ENCODE peak calls at places on chromosomes 5 and 9, in nine cellular contexts. One of them, this sample, is unnamed.

GRCh38 chr9:13970018-13970417 is 343.9 kb downstream of the NFIB start:
- DNase-seq in suprapubic skin: no peak
- DNase-seq in GM12878: no peak
- DNase-seq in GM12891: no peak
- DNase-seq in transverse colon: no peak
- DNase-seq in breast epithelium: no peak
- DNase-seq in sigmoid colon: no peak
- DNase-seq in K562: no peak
- DNase-seq in spleen: no peak
- DNase-seq in this sample: no peak

GRCh38 chr5:105943119-105943518 is 1727.6 kb downstream of the EFNA5 start:
- DNase-seq in sigmoid colon: no peak
- DNase-seq in spleen: no peak
- DNase-seq in GM12878: no peak
- DNase-seq in transverse colon: no peak
- DNase-seq in K562: no peak
- DNase-seq in suprapubic skin: no peak
- DNase-seq in breast epithelium: no peak
- DNase-seq in GM12891: no peak
- DNase-seq in this sample: no peak

GRCh38 chr9:138100711-138101349 is 223.2 kb downstream of the CACNA1B start:
- DNase-seq in spleen: peak
- DNase-seq in K562: peak
- DNase-seq in GM12878: no peak
- DNase-seq in GM12891: peak
- DNase-seq in transverse colon: no peak
- DNase-seq in sigmoid colon: no peak
- DNase-seq in suprapubic skin: peak
- DNase-seq in breast epithelium: peak
- DNase-seq in this sample: no peak

GRCh38 chr5:39767906-39768305 is 343.1 kb upstream of the DAB2 start:
- DNase-seq in suprapubic skin: no peak
- DNase-seq in breast epithelium: no peak
- DNase-seq in GM12891: no peak
- DNase-seq in K562: no peak
- DNase-seq in spleen: no peak
- DNase-seq in transverse colon: no peak
- DNase-seq in GM12878: no peak
- DNase-seq in sigmoid colon: no peak
- DNase-seq in this sample: no peak

GRCh38 chr5:17412760-17413671 is 85.0 kb upstream of the TAF11L2 start:
- DNase-seq in GM12891: peak
- DNase-seq in breast epithelium: no peak
- DNase-seq in transverse colon: no peak
- DNase-seq in spleen: peak
- DNase-seq in sigmoid colon: no peak
- DNase-seq in GM12878: no peak
- DNase-seq in suprapubic skin: no peak
- DNase-seq in K562: no peak
- DNase-seq in this sample: no peak

GRCh38 chr5:108315829-108316228 is 66.1 kb downstream of the FBXL17 start:
- DNase-seq in GM12891: no peak
- DNase-seq in GM12878: no peak
- DNase-seq in sigmoid colon: no peak
- DNase-seq in transverse colon: no peak
- DNase-seq in suprapubic skin: no peak
- DNase-seq in spleen: no peak
- DNase-seq in K562: no peak
- DNase-seq in breast epithelium: no peak
- DNase-seq in this sample: no peak

GRCh38 chr5:142720561-142721275 is 34.8 kb upstream of the FGF1 start:
- DNase-seq in spleen: no peak
- DNase-seq in suprapubic skin: no peak
- DNase-seq in breast epithelium: peak
- DNase-seq in GM12878: no peak
- DNase-seq in transverse colon: peak
- DNase-seq in GM12891: no peak
- DNase-seq in sigmoid colon: no peak
- DNase-seq in K562: no peak
- DNase-seq in this sample: no peak

GRCh38 chr5:43839218-43839617 is 236.2 kb downstream of the NNT start:
- DNase-seq in sigmoid colon: no peak
- DNase-seq in K562: no peak
- DNase-seq in transverse colon: no peak
- DNase-seq in breast epithelium: no peak
- DNase-seq in GM12878: no peak
- DNase-seq in GM12891: no peak
- DNase-seq in spleen: no peak
- DNase-seq in suprapubic skin: no peak
- DNase-seq in this sample: no peak

GRCh38 chr9:124695280-124695890 is 75.7 kb downstream of the NR6A1 start:
- DNase-seq in breast epithelium: no peak
- DNase-seq in K562: no peak
- DNase-seq in GM12878: no peak
- DNase-seq in suprapubic skin: no peak
- DNase-seq in transverse colon: no peak
- DNase-seq in GM12891: no peak
- DNase-seq in spleen: no peak
- DNase-seq in sigmoid colon: no peak
- DNase-seq in this sample: no peak

GRCh38 chr5:171586436-171586835 is 167.0 kb downstream of the FGF18 start:
- DNase-seq in GM12878: no peak
- DNase-seq in K562: no peak
- DNase-seq in sigmoid colon: no peak
- DNase-seq in breast epithelium: no peak
- DNase-seq in transverse colon: no peak
- DNase-seq in suprapubic skin: no peak
- DNase-seq in GM12891: no peak
- DNase-seq in spleen: no peak
- DNase-seq in this sample: no peak

GRCh38 chr9:32411753-32412152 is 27.3 kb downstream of the ACO1 start:
- DNase-seq in breast epithelium: no peak
- DNase-seq in transverse colon: no peak
- DNase-seq in sigmoid colon: no peak
- DNase-seq in GM12891: no peak
- DNase-seq in K562: no peak
- DNase-seq in suprapubic skin: no peak
- DNase-seq in GM12878: no peak
- DNase-seq in spleen: no peak
- DNase-seq in this sample: no peak

GRCh38 chr9:79015951-79016350 is 555.8 kb upstream of the TLE4 start:
- DNase-seq in transverse colon: no peak
- DNase-seq in sigmoid colon: no peak
- DNase-seq in K562: no peak
- DNase-seq in GM12891: no peak
- DNase-seq in suprapubic skin: no peak
- DNase-seq in spleen: no peak
- DNase-seq in breast epithelium: no peak
- DNase-seq in GM12878: no peak
- DNase-seq in this sample: no peak

GRCh38 chr5:157193699-157194424 is 13.2 kb downstream of the ITK start:
- DNase-seq in suprapubic skin: no peak
- DNase-seq in breast epithelium: no peak
- DNase-seq in spleen: no peak
- DNase-seq in GM12891: no peak
- DNase-seq in K562: no peak
- DNase-seq in sigmoid colon: no peak
- DNase-seq in transverse colon: no peak
- DNase-seq in GM12878: no peak
- DNase-seq in this sample: no peak

GRCh38 chr9:7298123-7298522 is 501.5 kb downstream of the DMAC1 start:
- DNase-seq in K562: no peak
- DNase-seq in suprapubic skin: no peak
- DNase-seq in GM12891: peak
- DNase-seq in transverse colon: no peak
- DNase-seq in sigmoid colon: no peak
- DNase-seq in spleen: no peak
- DNase-seq in breast epithelium: no peak
- DNase-seq in GM12878: peak
- DNase-seq in this sample: peak

GRCh38 chr9:78325343-78325742 is 28.4 kb downstream of the PSAT1 start:
- DNase-seq in spleen: no peak
- DNase-seq in breast epithelium: no peak
- DNase-seq in K562: peak
- DNase-seq in sigmoid colon: no peak
- DNase-seq in suprapubic skin: no peak
- DNase-seq in transverse colon: peak
- DNase-seq in GM12891: no peak
- DNase-seq in GM12878: no peak
- DNase-seq in this sample: no peak

GRCh38 chr9:137372693-137373610 is 50.0 kb downstream of the EXD3 start:
- DNase-seq in breast epithelium: no peak
- DNase-seq in transverse colon: no peak
- DNase-seq in sigmoid colon: peak
- DNase-seq in suprapubic skin: no peak
- DNase-seq in spleen: peak
- DNase-seq in GM12891: no peak
- DNase-seq in K562: no peak
- DNase-seq in GM12878: no peak
- DNase-seq in this sample: no peak

GRCh38 chr9:116271991-116272390 is 118.4 kb downstream of the PAPPA start:
- DNase-seq in spleen: no peak
- DNase-seq in GM12891: no peak
- DNase-seq in sigmoid colon: no peak
- DNase-seq in K562: no peak
- DNase-seq in transverse colon: no peak
- DNase-seq in breast epithelium: no peak
- DNase-seq in GM12878: no peak
- DNase-seq in suprapubic skin: no peak
- DNase-seq in this sample: no peak

GRCh38 chr5:172410160-172410559 is 44.2 kb downstream of the SH3PXD2B start:
- DNase-seq in transverse colon: no peak
- DNase-seq in sigmoid colon: no peak
- DNase-seq in GM12891: no peak
- DNase-seq in suprapubic skin: no peak
- DNase-seq in breast epithelium: no peak
- DNase-seq in GM12878: peak
- DNase-seq in K562: no peak
- DNase-seq in spleen: no peak
- DNase-seq in this sample: no peak

GRCh38 chr5:173618927-173619519 is 2.6 kb upstream of the BOD1 start:
- DNase-seq in GM12878: peak
- DNase-seq in spleen: no peak
- DNase-seq in breast epithelium: peak
- DNase-seq in transverse colon: peak
- DNase-seq in K562: peak
- DNase-seq in sigmoid colon: no peak
- DNase-seq in GM12891: peak
- DNase-seq in suprapubic skin: no peak
- DNase-seq in this sample: peak

GRCh38 chr5:173613433-173614144 is 2.9 kb downstream of the BOD1 start:
- DNase-seq in GM12878: no peak
- DNase-seq in sigmoid colon: no peak
- DNase-seq in GM12891: no peak
- DNase-seq in spleen: no peak
- DNase-seq in breast epithelium: no peak
- DNase-seq in suprapubic skin: no peak
- DNase-seq in transverse colon: no peak
- DNase-seq in K562: no peak
- DNase-seq in this sample: no peak

GRCh38 chr5:173614591-173614990 is 1.9 kb downstream of the BOD1 start:
- DNase-seq in GM12878: no peak
- DNase-seq in transverse colon: no peak
- DNase-seq in K562: no peak
- DNase-seq in sigmoid colon: no peak
- DNase-seq in GM12891: no peak
- DNase-seq in suprapubic skin: no peak
- DNase-seq in breast epithelium: no peak
- DNase-seq in spleen: no peak
- DNase-seq in this sample: no peak

GRCh38 chr5:173616577-173617118 is at the start of gene BOD1:
- DNase-seq in breast epithelium: peak
- DNase-seq in GM12878: peak
- DNase-seq in GM12891: peak
- DNase-seq in K562: peak
- DNase-seq in transverse colon: peak
- DNase-seq in suprapubic skin: peak
- DNase-seq in sigmoid colon: peak
- DNase-seq in spleen: peak
- DNase-seq in this sample: peak

GRCh38 chr5:173615884-173616576 is 420 bp downstream of the BOD1 start:
- DNase-seq in GM12891: peak
- DNase-seq in breast epithelium: peak
- DNase-seq in GM12878: peak
- DNase-seq in sigmoid colon: peak
- DNase-seq in spleen: peak
- DNase-seq in K562: peak
- DNase-seq in transverse colon: peak
- DNase-seq in suprapubic skin: peak
- DNase-seq in this sample: peak
- TF ChIP-seq POLR2A in GM12891: no peak
- TF ChIP-seq POLR2A in breast epithelium: no peak
- TF ChIP-seq POLR2A in GM12878: peak
- TF ChIP-seq POLR2A in sigmoid colon: no peak
- TF ChIP-seq POLR2A in spleen: no peak
- TF ChIP-seq POLR2A in K562: no peak
- TF ChIP-seq POLR2A in transverse colon: no peak
- TF ChIP-seq POLR2A in suprapubic skin: no peak
- TF ChIP-seq POLR2A in this sample: peak

DNA sequence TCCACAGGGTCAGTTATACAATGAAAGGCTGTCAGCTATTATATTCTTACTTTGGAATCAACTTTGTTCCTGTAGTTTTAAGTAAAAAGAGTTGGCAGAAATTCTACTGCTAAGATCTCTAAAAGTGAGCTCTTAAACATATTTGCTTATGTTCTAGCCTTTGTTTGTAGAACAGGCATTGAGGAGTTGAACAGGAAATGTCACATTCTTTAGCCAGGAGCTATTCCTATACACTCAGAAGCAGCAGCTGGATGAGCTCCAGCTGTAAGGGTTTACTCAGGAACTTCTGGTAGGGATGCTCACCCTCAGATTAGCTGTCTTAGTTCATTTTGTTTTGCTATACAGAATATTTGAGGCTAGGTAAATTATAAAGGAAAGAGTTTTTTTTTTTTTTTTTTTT is 22.4 kb upstream of the SPINK14 start:
- DNase-seq in transverse colon: peak
- DNase-seq in GM12891: no peak
- DNase-seq in GM12878: no peak
- DNase-seq in K562: no peak
- DNase-seq in spleen: no peak
- DNase-seq in breast epithelium: peak
- DNase-seq in sigmoid colon: no peak
- DNase-seq in suprapubic skin: no peak
- DNase-seq in this sample: no peak
- TF ChIP-seq POLR2AphosphoS5 in transverse colon: peak
- TF ChIP-seq POLR2AphosphoS5 in GM12891: no peak
- TF ChIP-seq POLR2AphosphoS5 in GM12878: no peak
- TF ChIP-seq POLR2AphosphoS5 in K562: no peak
- TF ChIP-seq POLR2AphosphoS5 in spleen: no peak
- TF ChIP-seq POLR2AphosphoS5 in breast epithelium: no peak
- TF ChIP-seq POLR2AphosphoS5 in sigmoid colon: no peak
- TF ChIP-seq POLR2AphosphoS5 in suprapubic skin: no peak
- TF ChIP-seq POLR2AphosphoS5 in this sample: no peak

GRCh38 chr9:90180374-90180773 is 462.2 kb downstream of the DIRAS2 start:
- DNase-seq in sigmoid colon: no peak
- DNase-seq in suprapubic skin: no peak
- DNase-seq in GM12891: no peak
- DNase-seq in breast epithelium: no peak
- DNase-seq in transverse colon: no peak
- DNase-seq in spleen: no peak
- DNase-seq in K562: no peak
- DNase-seq in GM12878: no peak
- DNase-seq in this sample: no peak
- TF ChIP-seq POLR2A in sigmoid colon: no peak
- TF ChIP-seq POLR2A in suprapubic skin: no peak
- TF ChIP-seq POLR2A in GM12891: no peak
- TF ChIP-seq POLR2A in breast epithelium: no peak
- TF ChIP-seq POLR2A in transverse colon: no peak
- TF ChIP-seq POLR2A in spleen: no peak
- TF ChIP-seq POLR2A in K562: no peak
- TF ChIP-seq POLR2A in GM12878: no peak
- TF ChIP-seq POLR2A in this sample: no peak

GRCh38 chr9:110156902-110157301 is 51.1 kb downstream of the C9orf152 start:
- DNase-seq in GM12891: no peak
- DNase-seq in suprapubic skin: no peak
- DNase-seq in GM12878: no peak
- DNase-seq in transverse colon: peak
- DNase-seq in breast epithelium: no peak
- DNase-seq in K562: no peak
- DNase-seq in spleen: no peak
- DNase-seq in sigmoid colon: no peak
- DNase-seq in this sample: no peak
- TF ChIP-seq POLR2AphosphoS5 in GM12891: no peak
- TF ChIP-seq POLR2AphosphoS5 in suprapubic skin: no peak
- TF ChIP-seq POLR2AphosphoS5 in GM12878: peak
- TF ChIP-seq POLR2AphosphoS5 in transverse colon: no peak
- TF ChIP-seq POLR2AphosphoS5 in breast epithelium: no peak
- TF ChIP-seq POLR2AphosphoS5 in K562: no peak
- TF ChIP-seq POLR2AphosphoS5 in spleen: no peak
- TF ChIP-seq POLR2AphosphoS5 in sigmoid colon: no peak
- TF ChIP-seq POLR2AphosphoS5 in this sample: no peak